ENCODE peak calls at places on chromosomes 2 and 18, in nine cellular contexts. One of them, this sample, is unnamed.

GRCh38 chr2:2646312-2647051 is 315.4 kb upstream of the MYT1L start:
- DNase-seq in WTC11: no peak
- DNase-seq in upper lobe of right lung: no peak
- DNase-seq in OCI-LY7: no peak
- DNase-seq in CD8-positive, alpha-beta T cell: no peak
- DNase-seq in nephron progenitor cell: no peak
- DNase-seq in Calu3: no peak
- DNase-seq in fibroblast of villous mesenchyme: no peak
- DNase-seq in heart left ventricle: no peak
- DNase-seq in this sample: no peak

GRCh38 chr2:34547340-34547739 is 948.2 kb upstream of the FAM98A start:
- DNase-seq in nephron progenitor cell: no peak
- DNase-seq in CD8-positive, alpha-beta T cell: no peak
- DNase-seq in fibroblast of villous mesenchyme: no peak
- DNase-seq in OCI-LY7: no peak
- DNase-seq in WTC11: peak; percentile 23
- DNase-seq in Calu3: no peak
- DNase-seq in upper lobe of right lung: no peak
- DNase-seq in heart left ventricle: no peak
- DNase-seq in this sample: no peak

GRCh38 chr2:56267412-56267788 is 83.6 kb downstream of the CCDC85A start:
- DNase-seq in fibroblast of villous mesenchyme: no peak
- DNase-seq in upper lobe of right lung: no peak
- DNase-seq in heart left ventricle: no peak
- DNase-seq in Calu3: no peak
- DNase-seq in OCI-LY7: no peak
- DNase-seq in nephron progenitor cell: no peak
- DNase-seq in CD8-positive, alpha-beta T cell: no peak
- DNase-seq in WTC11: no peak
- DNase-seq in this sample: no peak

GRCh38 chr18:36724591-36725001 is 104.2 kb downstream of the TPGS2 start:
- DNase-seq in upper lobe of right lung: no peak
- DNase-seq in heart left ventricle: no peak
- DNase-seq in OCI-LY7: no peak
- DNase-seq in nephron progenitor cell: no peak
- DNase-seq in fibroblast of villous mesenchyme: no peak
- DNase-seq in WTC11: no peak
- DNase-seq in Calu3: no peak
- DNase-seq in CD8-positive, alpha-beta T cell: no peak
- DNase-seq in this sample: no peak

GRCh38 chr2:126900646-126901319 is 2.1 kb downstream of the TEX51 start:
- DNase-seq in upper lobe of right lung: peak; percentile 31
- DNase-seq in Calu3: no peak
- DNase-seq in heart left ventricle: peak; percentile 14
- DNase-seq in CD8-positive, alpha-beta T cell: no peak
- DNase-seq in nephron progenitor cell: no peak
- DNase-seq in fibroblast of villous mesenchyme: no peak
- DNase-seq in OCI-LY7: no peak
- DNase-seq in WTC11: no peak
- DNase-seq in this sample: no peak

GRCh38 chr2:217792611-217793527 is 209.9 kb downstream of the TNS1 start:
- DNase-seq in WTC11: no peak
- DNase-seq in CD8-positive, alpha-beta T cell: no peak
- DNase-seq in nephron progenitor cell: no peak
- DNase-seq in Calu3: no peak
- DNase-seq in upper lobe of right lung: no peak
- DNase-seq in heart left ventricle: peak; percentile 20
- DNase-seq in OCI-LY7: no peak
- DNase-seq in fibroblast of villous mesenchyme: no peak
- DNase-seq in this sample: no peak

GRCh38 chr2:122481244-122481622 is 725.8 kb downstream of the TSN start:
- DNase-seq in Calu3: no peak
- DNase-seq in CD8-positive, alpha-beta T cell: no peak
- DNase-seq in fibroblast of villous mesenchyme: no peak
- DNase-seq in WTC11: no peak
- DNase-seq in heart left ventricle: no peak
- DNase-seq in OCI-LY7: no peak
- DNase-seq in nephron progenitor cell: no peak
- DNase-seq in upper lobe of right lung: no peak
- DNase-seq in this sample: no peak

GRCh38 chr2:26780203-26780760 is 5.6 kb upstream of the CENPA start:
- DNase-seq in upper lobe of right lung: no peak
- DNase-seq in fibroblast of villous mesenchyme: no peak
- DNase-seq in Calu3: no peak
- DNase-seq in CD8-positive, alpha-beta T cell: no peak
- DNase-seq in OCI-LY7: no peak
- DNase-seq in WTC11: no peak
- DNase-seq in nephron progenitor cell: no peak
- DNase-seq in heart left ventricle: no peak
- DNase-seq in this sample: no peak

GRCh38 chr2:100606740-100607343 is 44.0 kb downstream of the PDCL3 start:
- DNase-seq in fibroblast of villous mesenchyme: peak; percentile 29
- DNase-seq in Calu3: peak; percentile 54
- DNase-seq in WTC11: peak; percentile 50
- DNase-seq in heart left ventricle: no peak
- DNase-seq in CD8-positive, alpha-beta T cell: no peak
- DNase-seq in nephron progenitor cell: peak; percentile 35
- DNase-seq in upper lobe of right lung: peak; percentile 40
- DNase-seq in OCI-LY7: peak; percentile 36
- DNase-seq in this sample: peak; percentile 33

GRCh38 chr2:27891063-27891819 is 712 bp downstream of the BABAM2 start:
- DNase-seq in OCI-LY7: peak; percentile 71
- DNase-seq in upper lobe of right lung: peak; percentile 89
- DNase-seq in nephron progenitor cell: peak; percentile 61
- DNase-seq in WTC11: peak; percentile 65
- DNase-seq in CD8-positive, alpha-beta T cell: peak; percentile 92
- DNase-seq in Calu3: peak; percentile 77
- DNase-seq in fibroblast of villous mesenchyme: peak; percentile 83
- DNase-seq in heart left ventricle: peak; percentile 81
- DNase-seq in this sample: peak; percentile 51

GRCh38 chr2:2767837-2768236 is 436.8 kb upstream of the MYT1L start:
- DNase-seq in Calu3: no peak
- DNase-seq in heart left ventricle: no peak
- DNase-seq in OCI-LY7: no peak
- DNase-seq in WTC11: no peak
- DNase-seq in CD8-positive, alpha-beta T cell: no peak
- DNase-seq in nephron progenitor cell: no peak
- DNase-seq in upper lobe of right lung: peak; percentile 55
- DNase-seq in fibroblast of villous mesenchyme: no peak
- DNase-seq in this sample: no peak

GRCh38 chr2:40440835-40441234 is 11.1 kb downstream of the SLC8A1 start:
- DNase-seq in OCI-LY7: peak; percentile 57
- DNase-seq in heart left ventricle: no peak
- DNase-seq in CD8-positive, alpha-beta T cell: no peak
- DNase-seq in Calu3: no peak
- DNase-seq in nephron progenitor cell: no peak
- DNase-seq in fibroblast of villous mesenchyme: no peak
- DNase-seq in upper lobe of right lung: no peak
- DNase-seq in WTC11: no peak
- DNase-seq in this sample: no peak

GRCh38 chr2:156581280-156581679 is 145.1 kb downstream of the GPD2 start:
- DNase-seq in OCI-LY7: no peak
- DNase-seq in Calu3: no peak
- DNase-seq in heart left ventricle: no peak
- DNase-seq in fibroblast of villous mesenchyme: no peak
- DNase-seq in upper lobe of right lung: no peak
- DNase-seq in WTC11: no peak
- DNase-seq in nephron progenitor cell: no peak
- DNase-seq in CD8-positive, alpha-beta T cell: no peak
- DNase-seq in this sample: no peak

GRCh38 chr2:171595896-171596295 is 73.6 kb downstream of the CYBRD1 start:
- DNase-seq in upper lobe of right lung: no peak
- DNase-seq in fibroblast of villous mesenchyme: peak; percentile 67
- DNase-seq in nephron progenitor cell: no peak
- DNase-seq in heart left ventricle: no peak
- DNase-seq in WTC11: no peak
- DNase-seq in OCI-LY7: no peak
- DNase-seq in CD8-positive, alpha-beta T cell: no peak
- DNase-seq in Calu3: no peak
- DNase-seq in this sample: peak; percentile 89

GRCh38 chr2:230326453-230327417 is at the start of gene SP140L:
- DNase-seq in heart left ventricle: peak; percentile 87
- DNase-seq in OCI-LY7: peak; percentile 84
- DNase-seq in upper lobe of right lung: peak; percentile 88
- DNase-seq in fibroblast of villous mesenchyme: peak; percentile 88
- DNase-seq in nephron progenitor cell: no peak
- DNase-seq in WTC11: no peak
- DNase-seq in Calu3: peak; percentile 82
- DNase-seq in CD8-positive, alpha-beta T cell: peak; percentile 56
- DNase-seq in this sample: peak; percentile 77

GRCh38 chr2:172177581-172177980 is 74.9 kb upstream of the DLX2 start:
- DNase-seq in fibroblast of villous mesenchyme: no peak
- DNase-seq in heart left ventricle: no peak
- DNase-seq in OCI-LY7: no peak
- DNase-seq in CD8-positive, alpha-beta T cell: no peak
- DNase-seq in nephron progenitor cell: no peak
- DNase-seq in WTC11: no peak
- DNase-seq in Calu3: no peak
- DNase-seq in upper lobe of right lung: no peak
- DNase-seq in this sample: no peak

GRCh38 chr2:53768233-53768542 is 584 bp downstream of the CHAC2 start:
- DNase-seq in CD8-positive, alpha-beta T cell: no peak
- DNase-seq in WTC11: peak; percentile 36
- DNase-seq in upper lobe of right lung: peak; percentile 74
- DNase-seq in OCI-LY7: peak; percentile 79
- DNase-seq in fibroblast of villous mesenchyme: peak; percentile 36
- DNase-seq in nephron progenitor cell: peak; percentile 44
- DNase-seq in heart left ventricle: no peak
- DNase-seq in Calu3: no peak
- DNase-seq in this sample: peak; percentile 15

GRCh38 chr2:111225871-111226270 is 105.2 kb downstream of the BCL2L11 start:
- DNase-seq in Calu3: no peak
- DNase-seq in OCI-LY7: no peak
- DNase-seq in upper lobe of right lung: no peak
- DNase-seq in WTC11: no peak
- DNase-seq in fibroblast of villous mesenchyme: no peak
- DNase-seq in nephron progenitor cell: no peak
- DNase-seq in CD8-positive, alpha-beta T cell: no peak
- DNase-seq in heart left ventricle: no peak
- DNase-seq in this sample: no peak

GRCh38 chr2:173644146-173644545 is 289.5 kb downstream of the CDCA7 start:
- DNase-seq in upper lobe of right lung: no peak
- DNase-seq in CD8-positive, alpha-beta T cell: no peak
- DNase-seq in OCI-LY7: no peak
- DNase-seq in WTC11: no peak
- DNase-seq in fibroblast of villous mesenchyme: peak; percentile 57
- DNase-seq in heart left ventricle: no peak
- DNase-seq in Calu3: no peak
- DNase-seq in nephron progenitor cell: no peak
- DNase-seq in this sample: peak; percentile 66
- TF ChIP-seq CTCF in upper lobe of right lung: no peak
- TF ChIP-seq CTCF in CD8-positive, alpha-beta T cell: no peak
- TF ChIP-seq CTCF in OCI-LY7: no peak
- TF ChIP-seq CTCF in WTC11: no peak
- TF ChIP-seq CTCF in fibroblast of villous mesenchyme: no peak
- TF ChIP-seq CTCF in heart left ventricle: no peak
- TF ChIP-seq CTCF in Calu3: no peak
- TF ChIP-seq CTCF in nephron progenitor cell: no peak
- TF ChIP-seq CTCF in this sample: no peak

DNA sequence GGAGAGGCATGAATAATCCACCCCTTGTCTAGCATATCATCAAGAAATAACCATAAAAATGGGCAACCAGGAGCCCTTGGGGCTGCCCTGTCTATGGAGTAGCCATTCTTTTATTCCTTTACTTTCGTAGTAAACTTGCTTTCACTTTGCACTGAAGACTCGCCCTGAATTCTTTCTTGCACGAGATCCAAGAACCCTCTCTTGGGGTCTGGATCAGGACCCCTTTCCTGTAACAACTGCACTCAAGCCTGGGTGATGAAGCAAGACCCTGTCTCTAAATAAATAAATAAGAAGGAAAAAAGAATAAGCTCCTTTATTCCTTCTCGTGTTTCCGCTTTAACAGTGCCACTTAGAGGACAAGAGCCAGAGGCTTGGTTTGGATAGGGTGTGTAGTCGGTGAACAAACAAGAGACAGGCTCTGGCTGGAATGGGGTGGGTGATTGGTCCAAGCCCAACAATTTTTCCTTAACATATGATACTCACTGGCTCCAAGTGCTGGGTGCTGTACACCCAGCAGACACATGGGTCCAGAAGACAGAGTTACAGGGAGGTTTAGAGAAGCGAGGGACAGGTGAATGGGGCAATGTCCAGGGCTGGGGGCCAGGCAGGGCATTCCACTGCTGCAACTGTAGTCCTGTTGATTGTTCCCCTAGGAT is 77.6 kb downstream of the NCAPH start:
- DNase-seq in upper lobe of right lung: no peak
- DNase-seq in fibroblast of villous mesenchyme: no peak
- DNase-seq in WTC11: no peak
- DNase-seq in OCI-LY7: no peak
- DNase-seq in heart left ventricle: no peak
- DNase-seq in nephron progenitor cell: no peak
- DNase-seq in CD8-positive, alpha-beta T cell: no peak
- DNase-seq in Calu3: peak; percentile 67
- DNase-seq in this sample: no peak
- TF ChIP-seq CTCF in upper lobe of right lung: no peak
- TF ChIP-seq CTCF in fibroblast of villous mesenchyme: no peak
- TF ChIP-seq CTCF in WTC11: no peak
- TF ChIP-seq CTCF in OCI-LY7: no peak
- TF ChIP-seq CTCF in heart left ventricle: no peak
- TF ChIP-seq CTCF in nephron progenitor cell: no peak
- TF ChIP-seq CTCF in CD8-positive, alpha-beta T cell: no peak
- TF ChIP-seq CTCF in Calu3: no peak
- TF ChIP-seq CTCF in this sample: no peak

DNA sequence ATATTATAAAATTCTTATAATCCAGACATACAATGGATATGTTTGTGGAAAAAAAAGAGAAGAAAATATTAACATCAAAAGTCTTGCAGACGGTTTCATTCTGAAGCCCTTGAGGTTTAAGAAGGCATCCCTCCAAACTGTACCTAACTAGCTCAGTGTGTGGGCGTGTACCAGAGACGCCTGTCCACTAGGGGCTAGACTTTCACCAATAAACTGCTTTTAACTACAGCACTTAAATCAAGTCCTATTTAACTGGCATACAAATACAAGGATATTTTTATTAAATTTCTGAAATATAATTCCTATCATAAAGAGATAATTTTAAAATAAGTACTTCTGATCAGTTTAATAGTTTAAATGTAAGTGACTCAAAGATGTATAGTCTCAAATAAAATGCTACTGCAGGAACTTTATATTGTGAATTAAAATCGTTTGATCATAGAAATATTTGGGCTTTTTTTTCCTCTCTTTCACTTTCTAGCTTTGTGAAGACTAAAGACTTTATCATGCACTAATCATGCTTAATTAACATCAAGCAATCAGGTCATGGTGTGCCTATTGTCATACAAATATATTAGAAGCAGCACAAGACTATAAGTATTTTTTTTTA is 437.7 kb downstream of the SATB2 start:
- DNase-seq in CD8-positive, alpha-beta T cell: no peak
- DNase-seq in upper lobe of right lung: no peak
- DNase-seq in fibroblast of villous mesenchyme: peak; percentile 33
- DNase-seq in OCI-LY7: peak; percentile 85
- DNase-seq in Calu3: peak; percentile 46
- DNase-seq in heart left ventricle: no peak
- DNase-seq in nephron progenitor cell: peak; percentile 18
- DNase-seq in WTC11: peak; percentile 32
- DNase-seq in this sample: peak; percentile 20
- TF ChIP-seq CTCF in CD8-positive, alpha-beta T cell: no peak
- TF ChIP-seq CTCF in upper lobe of right lung: peak; percentile 35
- TF ChIP-seq CTCF in fibroblast of villous mesenchyme: peak; percentile 56
- TF ChIP-seq CTCF in OCI-LY7: peak; percentile 91
- TF ChIP-seq CTCF in Calu3: peak; percentile 55
- TF ChIP-seq CTCF in heart left ventricle: no peak
- TF ChIP-seq CTCF in nephron progenitor cell: peak; percentile 60
- TF ChIP-seq CTCF in WTC11: peak; percentile 11
- TF ChIP-seq CTCF in this sample: peak; percentile 67

GRCh38 chr2:36318547-36318946 is 37.0 kb upstream of the CRIM1 start:
- DNase-seq in Calu3: no peak
- DNase-seq in heart left ventricle: no peak
- DNase-seq in OCI-LY7: no peak
- DNase-seq in fibroblast of villous mesenchyme: no peak
- DNase-seq in upper lobe of right lung: no peak
- DNase-seq in CD8-positive, alpha-beta T cell: no peak
- DNase-seq in nephron progenitor cell: no peak
- DNase-seq in WTC11: no peak
- DNase-seq in this sample: peak; percentile 11
- TF ChIP-seq CTCF in Calu3: no peak
- TF ChIP-seq CTCF in heart left ventricle: no peak
- TF ChIP-seq CTCF in OCI-LY7: peak; percentile 38
- TF ChIP-seq CTCF in fibroblast of villous mesenchyme: no peak
- TF ChIP-seq CTCF in upper lobe of right lung: no peak
- TF ChIP-seq CTCF in CD8-positive, alpha-beta T cell: no peak
- TF ChIP-seq CTCF in nephron progenitor cell: no peak
- TF ChIP-seq CTCF in WTC11: no peak
- TF ChIP-seq CTCF in this sample: peak; percentile 65